ENCODE peak calls at places on chromosomes 1 and 21, in ten cellular contexts. C is activated CD8-positive, alpha-beta memory T cell treated with anti-CD3 and anti-CD28 coated beads for 24 hours; Z is HL-60; A is HT1080; L is T-cell; V is germinal center; M is dorsolateral prefrontal cortex; S is GM23248; W is HCT116; T is NCI-H748 treated with DMSO at 0.1 percent for 48 hours. J is an unnamed sample.

GRCh38 chr1:244094880-244095522 is 43.9 kb downstream of the ZBTB18 start:
- DNase-seq in C (no peak), W (no peak), L (no peak), T (no peak), V (no peak), M (no peak), Z (no peak), A (no peak), S (no peak), J (no peak)

GRCh38 chr1:118504867-118505266 is 319.8 kb upstream of the SPAG17 start:
- DNase-seq in V (no peak), A (no peak), C (no peak), S (no peak), L (no peak), T (no peak), W (no peak), M (no peak), Z (no peak), J (no peak)

GRCh38 chr21:24634749-24635148 is 972.5 kb downstream of the MRPL39 start:
- DNase-seq in T (no peak), C (no peak), V (no peak), A (no peak), W (no peak), Z (no peak), L (no peak), S (no peak), M (no peak), J (no peak)

GRCh38 chr1:57468661-57469523 is 45.0 kb upstream of the DAB1 start:
- DNase-seq in Z (no peak), L (no peak), V (no peak), S (peak; percentile 72), W (no peak), C (no peak), A (no peak), M (no peak), T (no peak), J (no peak)

GRCh38 chr21:15943009-15943666 is 213.4 kb downstream of the USP25 start:
- DNase-seq in T (no peak), A (peak; percentile 52), V (no peak), W (no peak), Z (no peak), S (peak; percentile 53), C (no peak), L (no peak), M (no peak), J (no peak)

GRCh38 chr21:46119565-46120271 is 21.8 kb downstream of the COL6A2 start:
- DNase-seq in M (peak; percentile 22), T (no peak), A (no peak), S (no peak), C (no peak), V (no peak), Z (no peak), W (no peak), L (no peak), J (peak; percentile 82)

GRCh38 chr1:91036894-91037829 is 15.3 kb upstream of the ZNF644 start:
- DNase-seq in S (no peak), A (no peak), L (no peak), Z (no peak), M (no peak), T (no peak), V (no peak), C (no peak), W (no peak), J (no peak)

GRCh38 chr1:114618606-114619005 is 37.2 kb upstream of the BCAS2 start:
- DNase-seq in A (no peak), V (no peak), Z (no peak), W (no peak), M (no peak), C (no peak), T (no peak), L (no peak), S (no peak), J (no peak)

GRCh38 chr1:119125874-119126273 is 14.6 kb downstream of the WARS2 start:
- DNase-seq in L (no peak), S (no peak), Z (no peak), W (no peak), C (no peak), T (no peak), M (no peak), A (no peak), V (no peak), J (no peak)

GRCh38 chr21:44932366-44933181 is 7.3 kb upstream of the SLX9 start:
- DNase-seq in V (peak; percentile 74), M (no peak), S (peak; percentile 72), C (peak; percentile 92), A (no peak), T (no peak), W (no peak), L (peak; percentile 45), Z (peak; percentile 39), J (no peak)

GRCh38 chr1:78547081-78547480 is 56.3 kb downstream of the PTGFR start:
- DNase-seq in L (no peak), M (no peak), W (no peak), V (no peak), S (no peak), A (no peak), C (no peak), T (no peak), Z (no peak), J (no peak)

GRCh38 chr1:54220004-54220811 is 20.2 kb downstream of the MRPL37 start:
- DNase-seq in T (no peak), L (no peak), M (peak; percentile 69), S (peak; percentile 76), W (no peak), Z (peak; percentile 85), V (no peak), C (no peak), A (no peak), J (no peak)

GRCh38 chr1:27637052-27637451 is 2.1 kb upstream of the FGR start:
- DNase-seq in M (no peak), L (no peak), A (no peak), Z (no peak), S (peak; percentile 23), C (peak; percentile 73), T (no peak), V (no peak), W (no peak), J (no peak)

GRCh38 chr1:215402147-215402546 is 165.0 kb upstream of the KCTD3 start:
- DNase-seq in C (no peak), W (no peak), L (no peak), T (no peak), Z (no peak), V (no peak), M (no peak), S (no peak), A (no peak), J (no peak)

GRCh38 chr1:99860703-99861102 is 10.5 kb downstream of the AGL start:
- DNase-seq in Z (no peak), C (no peak), V (no peak), A (no peak), T (no peak), L (no peak), S (no peak), M (no peak), W (no peak), J (no peak)

GRCh38 chr1:2972011-2972878 is 49.0 kb upstream of the ACTRT2 start:
- DNase-seq in T (no peak), W (no peak), V (no peak), S (no peak), M (no peak), Z (no peak), L (no peak), A (no peak), C (peak; percentile 40), J (peak; percentile 83)

GRCh38 chr1:230456478-230456877 is 30.3 kb upstream of the PGBD5 start:
- DNase-seq in S (no peak), V (no peak), C (no peak), L (no peak), A (no peak), M (no peak), T (no peak), Z (no peak), W (no peak), J (no peak)

GRCh38 chr1:214637722-214638473 is 34.9 kb downstream of the CENPF start:
- DNase-seq in A (peak; percentile 41), Z (no peak), S (peak; percentile 75), C (no peak), V (peak; percentile 14), L (no peak), T (no peak), M (no peak), W (peak; percentile 34), J (no peak)

GRCh38 chr1:206706806-206707205 is 22.1 kb downstream of the MAPKAPK2 start:
- DNase-seq in Z (no peak), M (no peak), W (no peak), L (no peak), C (no peak), T (no peak), S (no peak), A (no peak), V (no peak), J (no peak)

GRCh38 chr1:40857737-40858136 is 4.4 kb downstream of the CITED4 start:
- DNase-seq in T (no peak), Z (no peak), V (no peak), A (no peak), M (no peak), W (no peak), L (no peak), C (no peak), S (no peak), J (no peak)

GRCh38 chr21:45863751-45864150 is 117.8 kb upstream of the COL6A1 start:
- DNase-seq in T (no peak), Z (no peak), V (no peak), S (no peak), W (no peak), C (no peak), A (no peak), M (no peak), L (no peak), J (no peak)

GRCh38 chr1:150273310-150273709 is 720 bp downstream of the C1orf54 start:
- DNase-seq in C (no peak), A (peak; percentile 44), S (no peak), V (no peak), W (no peak), L (no peak), Z (no peak), T (no peak), M (no peak), J (no peak)

GRCh38 chr1:12546771-12547585 is 71.0 kb downstream of the DHRS3 start:
- DNase-seq in W (no peak), C (no peak), T (no peak), Z (no peak), S (no peak), M (peak; percentile 42), L (no peak), A (no peak), V (no peak), J (no peak)

GRCh38 chr1:34876406-34876805 is 16.9 kb upstream of the SMIM12 start:
- DNase-seq in L (no peak), A (no peak), S (no peak), C (peak; percentile 21), T (no peak), M (no peak), W (no peak), V (no peak), Z (no peak), J (no peak)

GRCh38 chr1:153963850-153964331 is 554 bp upstream of the SLC39A1 start:
- DNase-seq in C (no peak), Z (no peak), S (peak; percentile 58), L (no peak), A (peak; percentile 68), W (peak; percentile 56), T (no peak), M (no peak), V (no peak), J (no peak)

GRCh38 chr1:153752072-153752471 is 23.1 kb upstream of the SLC27A3 start:
- DNase-seq in C (no peak), M (no peak), T (no peak), A (no peak), W (no peak), V (no peak), Z (no peak), S (no peak), L (no peak), J (no peak)

GRCh38 chr1:21966247-21967000 is 10.4 kb upstream of the CELA3B start:
- DNase-seq in L (no peak), V (no peak), Z (no peak), M (no peak), C (no peak), A (peak; percentile 64), T (no peak), S (peak; percentile 89), W (no peak), J (no peak)

GRCh38 chr21:45382698-45383000 is 22.3 kb upstream of the COL18A1 start:
- DNase-seq in M (peak; percentile 22), W (no peak), Z (no peak), V (no peak), T (no peak), L (no peak), S (no peak), A (no peak), C (no peak), J (no peak)